ENCODE peak calls at places on chromosomes 5 and 9, in four cellular contexts. One of them, this sample, is unnamed.

GRCh38 chr9:34929506-34930102 is 28.5 kb upstream of the PHF24 start:
- DNase-seq in A549: peak
- DNase-seq in GM12878: no peak
- DNase-seq in K562: peak
- DNase-seq in this sample: peak

GRCh38 chr5:132260714-132261615 is 3.5 kb downstream of the PDLIM4 start:
- DNase-seq in A549: no peak
- DNase-seq in GM12878: peak
- DNase-seq in K562: peak
- DNase-seq in this sample: no peak

GRCh38 chr5:6548752-6549151 is 84.1 kb downstream of the NSUN2 start:
- DNase-seq in A549: no peak
- DNase-seq in K562: no peak
- DNase-seq in GM12878: no peak
- DNase-seq in this sample: no peak

GRCh38 chr9:4984171-4984570 is 901 bp upstream of the JAK2 start:
- DNase-seq in A549: peak
- DNase-seq in K562: no peak
- DNase-seq in GM12878: no peak
- DNase-seq in this sample: no peak

GRCh38 chr5:77960305-77960704 is 184.2 kb upstream of the TBCA start:
- DNase-seq in GM12878: no peak
- DNase-seq in A549: no peak
- DNase-seq in K562: no peak
- DNase-seq in this sample: no peak

GRCh38 chr5:145347026-145347616 is 488.0 kb downstream of the PRELID2 start:
- DNase-seq in GM12878: no peak
- DNase-seq in A549: no peak
- DNase-seq in K562: peak
- DNase-seq in this sample: peak

GRCh38 chr9:27183151-27183550 is 74.1 kb downstream of the TEK start:
- DNase-seq in K562: no peak
- DNase-seq in GM12878: no peak
- DNase-seq in A549: no peak
- DNase-seq in this sample: no peak

GRCh38 chr9:111037744-111038335 is 430 bp downstream of the LPAR1 start:
- DNase-seq in GM12878: no peak
- DNase-seq in A549: no peak
- DNase-seq in K562: no peak
- DNase-seq in this sample: peak

GRCh38 chr5:115977988-115978387 is 15.7 kb downstream of the LVRN start:
- DNase-seq in A549: no peak
- DNase-seq in GM12878: no peak
- DNase-seq in K562: no peak
- DNase-seq in this sample: no peak

GRCh38 chr5:10913846-10914245 is 152.8 kb upstream of the DAP start:
- DNase-seq in GM12878: no peak
- DNase-seq in K562: peak
- DNase-seq in A549: peak
- DNase-seq in this sample: no peak

GRCh38 chr5:142360607-142361120 is 35.8 kb upstream of the SPRY4 start:
- DNase-seq in K562: peak
- DNase-seq in GM12878: no peak
- DNase-seq in A549: peak
- DNase-seq in this sample: peak

GRCh38 chr5:113043491-113043931 is 66.9 kb downstream of the DCP2 start:
- DNase-seq in GM12878: no peak
- DNase-seq in A549: no peak
- DNase-seq in K562: peak
- DNase-seq in this sample: no peak

GRCh38 chr5:14265574-14265973 is 122.4 kb downstream of the TRIO start:
- DNase-seq in A549: peak
- DNase-seq in GM12878: no peak
- DNase-seq in K562: no peak
- DNase-seq in this sample: no peak

GRCh38 chr9:126461029-126461428 is 134.4 kb downstream of the MVB12B start:
- DNase-seq in K562: no peak
- DNase-seq in GM12878: no peak
- DNase-seq in A549: no peak
- DNase-seq in this sample: no peak

GRCh38 chr9:82651474-82651873 is 411.5 kb downstream of the RASEF start:
- DNase-seq in A549: no peak
- DNase-seq in K562: no peak
- DNase-seq in GM12878: no peak
- DNase-seq in this sample: no peak

GRCh38 chr9:91659529-91660294 is 236.1 kb upstream of the NFIL3 start:
- DNase-seq in GM12878: no peak
- DNase-seq in A549: peak
- DNase-seq in K562: peak
- DNase-seq in this sample: peak

GRCh38 chr9:105883847-105884246 is 189.5 kb downstream of the TMEM38B start:
- DNase-seq in GM12878: peak
- DNase-seq in K562: peak
- DNase-seq in A549: no peak
- DNase-seq in this sample: no peak

GRCh38 chr5:41921874-41922273 is 3.2 kb upstream of the FBXO4 start:
- DNase-seq in A549: no peak
- DNase-seq in K562: peak
- DNase-seq in GM12878: no peak
- DNase-seq in this sample: no peak

GRCh38 chr9:37383876-37384715 is 38.4 kb upstream of the GRHPR start:
- DNase-seq in A549: no peak
- DNase-seq in K562: no peak
- DNase-seq in GM12878: no peak
- DNase-seq in this sample: no peak

GRCh38 chr5:58774979-58775378 is 192.1 kb downstream of the RAB3C start:
- DNase-seq in K562: no peak
- DNase-seq in GM12878: no peak
- DNase-seq in A549: no peak
- DNase-seq in this sample: no peak

DNA sequence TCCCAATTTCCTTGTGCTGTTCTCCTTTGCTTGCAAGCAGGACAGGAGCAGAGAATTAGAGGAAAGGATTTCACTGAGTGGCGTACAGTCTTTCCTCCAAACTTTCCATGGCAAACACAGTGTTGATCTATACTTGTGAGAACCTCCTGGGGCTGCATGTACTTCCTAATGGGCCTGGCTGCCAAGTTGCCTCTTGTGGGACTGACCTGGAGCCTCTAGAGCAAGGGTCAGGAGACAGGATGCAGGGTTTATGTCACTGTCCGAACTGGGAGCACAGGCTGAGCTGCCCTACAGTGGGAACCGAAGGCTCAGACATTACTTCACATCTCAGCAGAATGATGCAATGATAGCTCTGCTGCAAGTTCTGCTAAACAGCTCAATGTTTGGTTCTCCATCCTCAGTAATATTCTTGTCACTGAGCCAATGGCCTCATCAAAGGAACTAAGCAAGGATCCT is 102.3 kb downstream of the ENC1 start:
- DNase-seq in K562: no peak
- DNase-seq in GM12878: no peak
- DNase-seq in A549: no peak
- DNase-seq in this sample: no peak
- TF ChIP-seq BHLHE40 in K562: no peak
- TF ChIP-seq BHLHE40 in GM12878: no peak
- TF ChIP-seq BHLHE40 in A549: no peak
- TF ChIP-seq BHLHE40 in this sample: no peak

GRCh38 chr5:107673368-107674136 is 2.8 kb upstream of the EFNA5 start:
- DNase-seq in GM12878: peak
- DNase-seq in A549: peak
- DNase-seq in K562: peak
- DNase-seq in this sample: peak

GRCh38 chr5:107673106-107673367 is 2.3 kb upstream of the EFNA5 start:
- DNase-seq in A549: no peak
- DNase-seq in GM12878: no peak
- DNase-seq in K562: no peak
- DNase-seq in this sample: no peak

GRCh38 chr5:107671742-107672211 is 1.0 kb upstream of the EFNA5 start:
- DNase-seq in GM12878: no peak
- DNase-seq in K562: no peak
- DNase-seq in A549: peak
- DNase-seq in this sample: peak

GRCh38 chr5:107670927-107671741 is at the start of gene EFNA5:
- DNase-seq in K562: no peak
- DNase-seq in A549: peak
- DNase-seq in GM12878: no peak
- DNase-seq in this sample: no peak

GRCh38 chr5:107672212-107673105 is 1.7 kb upstream of the EFNA5 start:
- DNase-seq in GM12878: no peak
- DNase-seq in A549: peak
- DNase-seq in K562: peak
- DNase-seq in this sample: peak
- TF ChIP-seq BHLHE40 in GM12878: peak
- TF ChIP-seq BHLHE40 in A549: no peak
- TF ChIP-seq BHLHE40 in K562: no peak
- TF ChIP-seq BHLHE40 in this sample: no peak

GRCh38 chr5:102231693-102232619 is 64.1 kb downstream of the SLCO4C1 start:
- DNase-seq in A549: no peak
- DNase-seq in K562: no peak
- DNase-seq in GM12878: no peak
- DNase-seq in this sample: no peak
- TF ChIP-seq BHLHE40 in A549: no peak
- TF ChIP-seq BHLHE40 in K562: no peak
- TF ChIP-seq BHLHE40 in GM12878: peak
- TF ChIP-seq BHLHE40 in this sample: no peak

GRCh38 chr9:89532478-89532877 is 34.6 kb upstream of the SEMA4D start:
- DNase-seq in GM12878: no peak
- DNase-seq in K562: no peak
- DNase-seq in A549: no peak
- DNase-seq in this sample: no peak
- TF ChIP-seq BHLHE40 in GM12878: no peak
- TF ChIP-seq BHLHE40 in K562: no peak
- TF ChIP-seq BHLHE40 in A549: no peak
- TF ChIP-seq BHLHE40 in this sample: no peak

DNA sequence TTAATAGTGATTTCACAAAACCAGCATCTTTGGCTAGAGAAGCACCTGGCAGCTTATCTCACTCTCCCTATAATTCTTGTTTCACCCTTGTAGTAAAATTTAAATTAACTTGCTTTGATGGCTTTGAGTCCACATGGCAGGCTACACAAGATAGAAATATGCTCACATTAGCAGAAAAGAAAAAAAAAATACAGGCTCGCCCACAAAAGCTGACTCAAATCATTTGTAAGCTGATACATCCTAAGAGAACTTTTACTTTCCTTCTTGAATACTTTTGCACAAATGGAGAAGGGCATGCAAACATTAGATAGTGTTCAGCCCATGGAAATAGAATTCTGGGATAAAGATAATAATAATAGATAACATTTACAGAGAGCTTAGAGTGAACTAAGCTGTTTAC is 36.2 kb downstream of the TNFSF15 start:
- DNase-seq in A549: no peak
- DNase-seq in GM12878: no peak
- DNase-seq in K562: no peak
- DNase-seq in this sample: no peak
- TF ChIP-seq BHLHE40 in A549: no peak
- TF ChIP-seq BHLHE40 in GM12878: no peak
- TF ChIP-seq BHLHE40 in K562: no peak
- TF ChIP-seq BHLHE40 in this sample: no peak